ENCODE peak calls at places on chromosomes 12 and 14, in eight cellular contexts. Z is GM23338, N is HCT116, U is GM23248, K is PC-3, B is MM.1S, T is OCI-LY7, L is SK-N-SH. H is an unnamed sample.

GRCh38 chr12:115103884-115104883 is 420.2 kb upstream of the TBX3 start:
- DNase-seq in L (no peak), K (no peak), T (no peak), U (no peak), N (no peak), Z (no peak), B (no peak), H (no peak)

GRCh38 chr12:52235001-52235760 is 2.1 kb downstream of the KRT7 start:
- DNase-seq in N (no peak), U (peak; percentile 66), Z (no peak), B (no peak), K (peak; percentile 41), T (no peak), L (peak; percentile 16), H (no peak)

GRCh38 chr14:64438181-64438839 is 27.0 kb upstream of the AKAP5 start:
- DNase-seq in K (peak; percentile 39), U (peak; percentile 88), B (no peak), T (no peak), L (no peak), N (peak; percentile 65), Z (no peak), H (no peak)

GRCh38 chr12:26795899-26796298 is 37.1 kb downstream of the ITPR2 start:
- DNase-seq in K (no peak), L (no peak), T (no peak), N (no peak), Z (no peak), U (no peak), B (no peak), H (no peak)

GRCh38 chr14:38056270-38056669 is 151.4 kb upstream of the SSTR1 start:
- DNase-seq in N (no peak), L (no peak), T (peak; percentile 62), B (no peak), Z (peak; percentile 43), K (no peak), U (no peak), H (peak; percentile 9)

GRCh38 chr14:34465069-34465859 is 3.2 kb upstream of the SPTSSA start:
- DNase-seq in L (no peak), N (no peak), B (peak; percentile 27), U (peak; percentile 10), T (no peak), Z (peak; percentile 45), K (peak; percentile 18), H (peak; percentile 9)

GRCh38 chr12:113114447-113115178 is 20.9 kb downstream of the RASAL1 start:
- DNase-seq in U (no peak), B (no peak), L (no peak), N (no peak), Z (no peak), K (no peak), T (no peak), H (no peak)

GRCh38 chr12:79935624-79936040 is 735 bp upstream of the PPP1R12A start:
- DNase-seq in T (peak; percentile 37), K (peak; percentile 30), B (no peak), U (peak; percentile 51), N (no peak), Z (peak; percentile 33), L (peak; percentile 2), H (peak; percentile 67)

GRCh38 chr12:104182144-104182543 is 33.4 kb upstream of the TXNRD1 start:
- DNase-seq in B (no peak), U (peak; percentile 90), K (peak; percentile 39), Z (no peak), L (no peak), T (no peak), N (no peak), H (no peak)

GRCh38 chr12:68334136-68334535 is 2.0 kb upstream of the MDM1 start:
- DNase-seq in T (peak; percentile 8), K (peak; percentile 28), B (no peak), U (no peak), N (no peak), Z (peak; percentile 41), L (peak; percentile 19), H (peak; percentile 36)

GRCh38 chr12:124486346-124486963 is 81.0 kb downstream of the NCOR2 start:
- DNase-seq in U (no peak), K (no peak), Z (no peak), B (no peak), N (no peak), L (no peak), T (no peak), H (no peak)

GRCh38 chr12:124487834-124488165 is 79.6 kb downstream of the NCOR2 start:
- DNase-seq in N (no peak), L (no peak), Z (no peak), T (no peak), K (no peak), U (no peak), B (no peak), H (no peak)

GRCh38 chr12:124485371-124485770 is 82.0 kb downstream of the NCOR2 start:
- DNase-seq in Z (no peak), L (no peak), K (no peak), B (no peak), N (no peak), U (no peak), T (no peak), H (no peak)

GRCh38 chr12:124488520-124488919 is 78.9 kb downstream of the NCOR2 start:
- DNase-seq in T (no peak), L (no peak), B (no peak), Z (no peak), N (no peak), K (no peak), U (no peak), H (no peak)

DNA sequence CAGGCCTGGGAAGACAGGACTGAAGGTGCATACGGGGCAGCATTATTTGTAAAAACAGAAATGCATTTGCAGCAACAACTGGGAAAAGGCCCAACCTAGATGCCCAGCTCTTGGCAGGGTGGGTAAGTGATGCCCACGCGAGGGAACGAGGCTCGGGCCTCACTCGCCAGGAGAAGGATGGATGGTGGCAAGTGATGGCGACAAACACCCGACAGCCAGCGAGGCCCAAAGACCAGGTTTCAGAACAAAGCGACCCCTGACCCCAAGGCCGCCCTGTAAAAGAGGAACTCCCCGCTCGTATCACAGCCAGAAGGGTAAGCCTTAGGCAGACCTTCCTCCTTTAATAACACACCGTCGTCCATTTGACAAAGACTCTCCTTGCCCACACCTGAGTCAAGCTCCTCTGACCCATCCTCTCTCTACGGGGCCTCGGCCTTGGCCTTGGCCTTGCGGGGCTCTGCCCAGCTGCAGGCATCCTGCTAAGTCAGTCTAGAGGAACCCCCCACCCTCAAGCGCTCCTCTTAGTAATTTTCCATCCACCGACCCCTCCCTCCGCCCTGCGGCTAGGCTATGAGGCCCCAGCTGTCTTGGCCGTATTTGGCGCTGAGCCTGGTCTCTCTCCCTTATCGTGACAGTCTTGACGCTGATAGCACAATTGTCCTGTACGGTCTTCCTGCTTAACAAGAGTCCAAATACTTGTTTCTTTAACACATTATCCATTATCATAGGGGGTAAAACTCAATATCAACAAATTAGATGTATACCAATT is 80.2 kb downstream of the NCOR2 start:
- DNase-seq in Z (no peak), U (no peak), B (no peak), L (no peak), N (no peak), K (no peak), T (peak; percentile 27), H (no peak)
- TF ChIP-seq EZH2phosphoT487 in Z (no peak), U (no peak), B (no peak), L (no peak), N (no peak), K (no peak), T (no peak), H (no peak)

GRCh38 chr12:120700863-120701262 is 9.4 kb upstream of the UNC119B start:
- DNase-seq in T (no peak), U (no peak), L (no peak), N (no peak), Z (no peak), B (no peak), K (no peak), H (no peak)

GRCh38 chr12:120696599-120696998 is 9.7 kb downstream of the MLEC start:
- DNase-seq in Z (no peak), T (no peak), U (no peak), B (no peak), K (no peak), L (no peak), N (no peak), H (no peak)

GRCh38 chr12:120699553-120699952 is 10.7 kb upstream of the UNC119B start:
- DNase-seq in Z (no peak), N (no peak), B (no peak), K (no peak), U (no peak), L (no peak), T (no peak), H (no peak)

GRCh38 chr12:120697344-120697743 is 10.4 kb downstream of the MLEC start:
- DNase-seq in T (no peak), Z (no peak), U (no peak), N (no peak), K (no peak), L (no peak), B (no peak), H (no peak)

DNA sequence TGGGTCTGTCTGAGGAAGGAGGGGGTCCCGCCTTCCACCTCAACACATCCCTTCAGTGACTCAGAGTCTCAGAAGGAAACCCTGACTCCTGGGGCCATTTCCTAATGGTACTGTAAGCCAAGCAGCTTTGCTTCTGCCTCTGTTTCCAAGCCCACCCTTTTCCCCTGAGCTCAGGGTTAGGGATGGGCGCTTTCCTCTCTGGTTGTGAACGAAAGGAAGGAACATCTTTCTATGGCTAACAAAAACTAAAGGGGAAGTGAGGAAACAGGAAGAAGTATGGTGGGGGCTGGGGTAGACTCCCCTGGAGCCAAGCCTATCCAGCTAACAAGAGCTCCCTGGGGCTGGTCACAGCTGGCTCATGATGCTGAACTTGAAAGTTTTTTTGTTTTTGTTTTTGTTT is 11.6 kb upstream of the UNC119B start:
- DNase-seq in L (no peak), T (no peak), Z (no peak), K (no peak), B (no peak), U (no peak), N (no peak), H (no peak)
- TF ChIP-seq EZH2phosphoT487 in L (no peak), T (no peak), Z (no peak), K (no peak), B (no peak), U (no peak), N (no peak), H (no peak)

DNA sequence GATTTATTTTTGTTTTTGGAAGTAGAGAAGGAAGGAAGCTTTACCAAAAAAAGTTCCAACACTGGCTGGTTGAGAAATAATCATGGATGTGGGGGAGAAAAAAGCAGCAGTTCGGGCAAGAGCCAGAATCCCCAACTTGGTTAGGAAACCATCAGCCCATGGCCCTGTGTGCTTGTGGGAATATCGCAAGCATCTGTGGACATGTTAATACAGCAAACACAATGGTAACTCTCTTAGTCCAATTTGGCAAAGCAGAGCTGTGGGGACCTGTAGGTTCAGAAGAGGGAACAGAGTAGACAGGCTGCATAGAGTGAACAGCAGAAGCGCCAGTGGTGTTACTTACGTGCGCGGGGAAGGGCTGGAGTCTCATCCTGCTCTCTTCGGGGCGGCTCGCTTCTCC is 46.8 kb downstream of the TCHP start:
- DNase-seq in T (no peak), U (no peak), L (no peak), B (no peak), Z (no peak), N (no peak), K (no peak), H (no peak)
- TF ChIP-seq EZH2phosphoT487 in T (no peak), U (no peak), L (no peak), B (no peak), Z (no peak), N (no peak), K (no peak), H (no peak)

DNA sequence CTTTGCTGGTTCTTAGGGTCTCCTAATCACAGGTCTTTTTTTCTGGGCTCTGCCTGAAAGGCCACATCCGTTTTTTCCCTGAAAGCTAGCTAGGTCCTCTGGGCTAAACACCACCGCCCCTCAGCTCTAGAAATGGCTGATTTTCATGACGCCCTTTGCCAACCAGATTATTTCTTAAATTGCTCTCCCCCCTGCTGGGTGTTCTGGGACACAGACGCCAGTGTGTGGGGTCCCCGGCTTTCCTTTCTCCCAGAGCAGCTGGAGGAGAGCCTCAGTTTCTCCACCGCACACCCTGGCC is 45.3 kb upstream of the ATP23 start:
- DNase-seq in Z (peak; percentile 36), B (no peak), T (peak; percentile 47), N (no peak), K (no peak), U (peak; percentile 57), L (no peak), H (peak; percentile 20)
- TF ChIP-seq EZH2phosphoT487 in Z (no peak), B (no peak), T (no peak), N (no peak), K (no peak), U (no peak), L (no peak), H (no peak)

H was measured in neural progenitor cell.